ENCODE peak calls at places on chromosomes 16 and 17, in nine cellular contexts. H is mesenchymal stem cell; U is GM23338; E is cardiac muscle cell; W is CD8-positive, alpha-beta memory T cell; N is Caco-2; F is body of pancreas; J is mammary epithelial cell; X is tibial nerve. Y is an unnamed sample.
A peak's percentile ranks its signal among the peaks of the same experiment; 100 is the strongest.

GRCh38 chr17:12928736-12929135 is 89.1 kb downstream of the ELAC2 start:
- DNase-seq in H (no peak), U (peak; percentile 40), E (no peak), W (no peak), N (peak; percentile 1), F (no peak), J (no peak), X (no peak), Y (no peak)

GRCh38 chr16:2856061-2856670 is 1.8 kb downstream of the PRSS22 start:
- DNase-seq in H (no peak), U (peak; percentile 68), E (no peak), W (no peak), N (peak; percentile 68), F (peak; percentile 49), J (peak; percentile 25), X (no peak), Y (peak; percentile 30)

GRCh38 chr17:66787914-66788313 is 47.0 kb upstream of the CACNG5 start:
- DNase-seq in H (no peak), U (no peak), E (no peak), W (no peak), N (no peak), F (no peak), J (no peak), X (no peak), Y (no peak)

GRCh38 chr17:57284984-57285646 is 28.8 kb downstream of the MSI2 start:
- DNase-seq in H (no peak), U (peak; percentile 64), E (no peak), W (no peak), N (no peak), F (no peak), J (no peak), X (no peak), Y (peak; percentile 78)

GRCh38 chr16:79081292-79082066 is 519.1 kb downstream of the MAF start:
- DNase-seq in H (no peak), U (no peak), E (no peak), W (no peak), N (peak; percentile 11), F (no peak), J (no peak), X (no peak), Y (no peak)

GRCh38 chr16:2237552-2238395 is 1.5 kb downstream of the DNASE1L2 start:
- DNase-seq in H (no peak), U (peak; percentile 68), E (no peak), W (no peak), N (no peak), F (no peak), J (no peak), X (no peak), Y (no peak)

GRCh38 chr17:57286372-57287105 is 30.2 kb downstream of the MSI2 start:
- DNase-seq in H (no peak), U (peak; percentile 32), E (no peak), W (no peak), N (no peak), F (no peak), J (no peak), X (no peak), Y (no peak)

GRCh38 chr17:44820631-44821196 is 9.4 kb downstream of the GJC1 start:
- DNase-seq in H (peak; percentile 90), U (no peak), E (no peak), W (no peak), N (no peak), F (no peak), J (peak; percentile 88), X (no peak), Y (peak; percentile 75)

GRCh38 chr17:75707096-75707720 is 14.1 kb upstream of the ITGB4 start:
- DNase-seq in H (no peak), U (no peak), E (no peak), W (no peak), N (no peak), F (no peak), J (peak; percentile 79), X (no peak), Y (no peak)

GRCh38 chr16:27745348-27745747 is 195.4 kb downstream of the KATNIP start:
- DNase-seq in H (peak; percentile 62), U (no peak), E (no peak), W (no peak), N (peak; percentile 23), F (no peak), J (no peak), X (no peak), Y (no peak)

GRCh38 chr16:1470543-1471251 is 4.1 kb downstream of the CLCN7 start:
- DNase-seq in H (peak; percentile 68), U (no peak), E (no peak), W (no peak), N (no peak), F (no peak), J (peak; percentile 22), X (no peak), Y (no peak)

DNA sequence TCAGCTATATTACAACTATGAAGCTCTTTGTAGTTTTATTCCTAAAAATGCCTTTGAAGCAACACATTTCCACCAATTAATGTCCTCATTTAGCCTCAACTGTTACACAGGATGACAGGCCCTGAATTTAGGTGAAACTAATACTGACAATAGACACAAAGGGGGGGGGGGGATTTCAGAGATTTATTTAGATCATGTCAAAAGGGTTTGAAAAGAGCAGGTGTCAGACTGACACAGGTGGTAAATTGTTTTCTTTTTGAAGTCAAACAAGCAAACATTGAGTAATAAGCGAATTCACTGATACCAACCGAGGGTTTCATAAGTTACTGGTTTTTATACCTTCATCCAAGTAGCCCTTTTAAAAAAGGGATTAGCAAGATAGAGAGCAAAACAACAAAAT is 40.8 kb downstream of the KANSL1 start:
- DNase-seq in H (no peak), U (no peak), E (no peak), W (no peak), N (no peak), F (no peak), J (no peak), X (no peak), Y (no peak)
- H3K4me1 ChIP-seq in H (peaks cover 11% of the 10 kb centered on the region), U (peaks cover 55% of the 10 kb centered on the region), E (peaks cover 62% of the 10 kb centered on the region), W (peaks cover 96% of the 10 kb centered on the region), N (no peaks in the 10 kb centered on the region), F (peaks cover 78% of the 10 kb centered on the region), J (peaks cover 6% of the 10 kb centered on the region), X (no peaks in the 10 kb centered on the region), Y (peaks cover 28% of the 10 kb centered on the region)

GRCh38 chr17:70855401-70856054 is 686.2 kb downstream of the KCNJ2 start:
- DNase-seq in H (peak; percentile 19), U (no peak), E (peak; percentile 15), W (no peak), N (no peak), F (peak; percentile 42), J (no peak), X (no peak), Y (no peak)
- H3K4me3 ChIP-seq in H (no peak overlapping the region), U (no peak overlapping the region), E (no peak overlapping the region), W (no peak overlapping the region), N (no peak overlapping the region), F (no peak overlapping the region), J (no peak overlapping the region), X (no peak overlapping the region), Y (no peak overlapping the region)

GRCh38 chr16:48629016-48629415 is 19.0 kb upstream of the N4BP1 start:
- DNase-seq in H (no peak), U (no peak), E (no peak), W (no peak), N (no peak), F (no peak), J (no peak), X (no peak), Y (no peak)

GRCh38 chr16:48628359-48628985 is 18.5 kb upstream of the N4BP1 start:
- DNase-seq in H (no peak), U (no peak), E (peak; percentile 22), W (no peak), N (no peak), F (no peak), J (no peak), X (no peak), Y (no peak)

GRCh38 chr16:48635199-48635718 is 25.3 kb upstream of the N4BP1 start:
- DNase-seq in H (no peak), U (no peak), E (no peak), W (no peak), N (no peak), F (no peak), J (no peak), X (no peak), Y (no peak)

GRCh38 chr16:48629531-48629930 is 19.6 kb upstream of the N4BP1 start:
- DNase-seq in H (no peak), U (no peak), E (no peak), W (no peak), N (no peak), F (no peak), J (no peak), X (no peak), Y (no peak)

DNA sequence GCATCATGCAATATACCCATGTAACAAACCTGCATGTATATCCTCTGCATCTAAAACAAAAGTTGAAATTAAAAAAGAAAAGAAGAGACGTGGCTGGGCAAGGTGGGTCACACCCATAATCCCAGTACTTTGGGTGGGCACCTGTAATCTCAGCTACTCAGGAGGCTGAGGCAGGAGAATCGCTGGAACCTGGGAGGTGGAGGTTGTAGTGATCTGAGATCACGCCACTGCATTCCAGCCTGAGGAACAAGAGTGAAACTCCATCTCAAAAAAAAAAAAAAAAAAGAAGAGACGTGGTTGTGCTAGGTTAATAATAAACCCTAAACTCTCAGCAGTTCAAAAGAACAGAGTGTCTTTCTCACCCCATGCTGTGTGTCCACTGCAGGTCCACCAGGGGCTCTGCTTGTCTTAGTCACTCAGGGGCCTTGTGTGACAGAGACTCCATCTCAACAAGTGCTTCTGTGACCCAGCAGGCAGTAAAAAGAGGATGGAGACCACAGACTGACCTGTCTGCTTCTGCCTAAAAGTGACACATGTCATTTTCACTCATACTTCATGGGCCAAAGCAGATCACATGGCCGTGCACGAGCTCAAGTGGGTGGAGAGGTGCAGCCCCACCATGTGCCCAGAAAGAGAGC is 22.3 kb upstream of the N4BP1 start:
- DNase-seq in H (no peak), U (no peak), E (no peak), W (no peak), N (peak; percentile 51), F (no peak), J (no peak), X (no peak), Y (no peak)
- H3K27me3 ChIP-seq in H (no peaks in the 10 kb centered on the region), U (no peaks in the 10 kb centered on the region), E (no peaks in the 10 kb centered on the region), W (no peaks in the 10 kb centered on the region), N (no peaks in the 10 kb centered on the region), F (no peaks in the 10 kb centered on the region), J (no peaks in the 10 kb centered on the region), X (no peaks in the 10 kb centered on the region), Y (no peaks in the 10 kb centered on the region)

GRCh38 chr17:82105417-82105881 is 7.4 kb upstream of the FASN start:
- DNase-seq in H (no peak), U (no peak), E (no peak), W (no peak), N (no peak), F (no peak), J (no peak), X (no peak), Y (no peak)

GRCh38 chr17:82107341-82107860 is 9.4 kb upstream of the FASN start:
- DNase-seq in H (no peak), U (peak; percentile 44), E (no peak), W (no peak), N (peak; percentile 42), F (peak; percentile 34), J (no peak), X (no peak), Y (no peak)

GRCh38 chr17:82104797-82105416 is 6.9 kb upstream of the FASN start:
- DNase-seq in H (no peak), U (no peak), E (no peak), W (no peak), N (peak; percentile 11), F (no peak), J (no peak), X (no peak), Y (no peak)

GRCh38 chr17:82106697-82107305 is 8.8 kb upstream of the FASN start:
- DNase-seq in H (no peak), U (no peak), E (no peak), W (no peak), N (no peak), F (peak; percentile 42), J (no peak), X (no peak), Y (no peak)

GRCh38 chr17:82105882-82106696 is 8.1 kb upstream of the FASN start:
- DNase-seq in H (peak; percentile 80), U (peak; percentile 89), E (peak; percentile 73), W (peak; percentile 36), N (peak; percentile 90), F (peak; percentile 71), J (peak; percentile 81), X (no peak), Y (no peak)
- H3K4me1 ChIP-seq in H (peaks cover 45% of the 10 kb centered on the region), U (peaks cover 33% of the 10 kb centered on the region), E (peaks cover 31% of the 10 kb centered on the region), W (peaks cover 28% of the 10 kb centered on the region), N (peaks cover 63% of the 10 kb centered on the region), F (peaks cover 63% of the 10 kb centered on the region), J (peaks cover 28% of the 10 kb centered on the region), X (no peaks in the 10 kb centered on the region), Y (peaks cover 12% of the 10 kb centered on the region)